ENCODE peak calls at places on chromosomes 3 and 15, in ten cellular contexts. O is stimulated activated CD8-positive, alpha-beta memory T cell treated with anti-CD3 and anti-CD28 coated beads, Interleukin-15, amount 100 ng/mL, for 24 hours; B is AG04449; F is T-cell; D is upper lobe of right lung; L is AG08395; A is endothelial cell; C is caudate nucleus; U is iPS-NIHi11; G is cardiac muscle cell. X is an unnamed sample.

GRCh38 chr3:146222204-146223046 is 28.5 kb downstream of the PLSCR4 start:
- DNase-seq in O (no peak), L (no peak), F (no peak), U (peak), C (no peak), D (no peak), A (peak), B (no peak), G (no peak), X (no peak)

GRCh38 chr3:61943975-61944374 is 382.6 kb downstream of the PTPRG start:
- DNase-seq in O (no peak), L (no peak), G (no peak), B (no peak), A (no peak), F (no peak), U (no peak), D (no peak), C (no peak), X (no peak)

GRCh38 chr3:25783661-25784512 is 644 bp upstream of the NGLY1 start:
- DNase-seq in B (no peak), F (no peak), G (peak), D (no peak), O (peak), U (peak), L (peak), A (no peak), C (peak), X (no peak)

GRCh38 chr3:53716998-53717397 is 129.2 kb downstream of the CHDH start:
- DNase-seq in G (no peak), A (no peak), O (no peak), U (no peak), F (no peak), B (no peak), D (no peak), L (no peak), C (no peak), X (no peak)

GRCh38 chr3:13518516-13519351 is 30.2 kb upstream of the FBLN2 start:
- DNase-seq in G (no peak), L (peak), C (peak), F (no peak), U (no peak), O (no peak), D (no peak), B (no peak), A (no peak), X (no peak)

GRCh38 chr3:140493271-140493670 is 184.6 kb upstream of the TRIM42 start:
- DNase-seq in F (no peak), A (no peak), L (no peak), C (no peak), U (no peak), O (no peak), B (no peak), D (no peak), G (no peak), X (no peak)

GRCh38 chr15:85404156-85404921 is 23.9 kb downstream of the AKAP13 start:
- DNase-seq in G (peak), B (no peak), U (no peak), L (no peak), A (no peak), C (no peak), O (no peak), F (no peak), D (no peak), X (no peak)

GRCh38 chr3:104005815-104006214 is 1360.9 kb upstream of the ALCAM start:
- DNase-seq in O (no peak), L (no peak), C (no peak), A (no peak), U (no peak), F (no peak), G (no peak), B (no peak), D (no peak), X (no peak)

GRCh38 chr3:157239082-157239704 is 79.2 kb upstream of the CCNL1 start:
- DNase-seq in A (peak), F (peak), C (peak), U (peak), G (peak), D (peak), O (peak), L (peak), B (no peak), X (no peak)

GRCh38 chr3:66035763-66036477 is 2.8 kb downstream of the MAGI1 start:
- DNase-seq in U (peak), G (peak), O (no peak), L (no peak), F (no peak), D (no peak), A (no peak), B (no peak), C (no peak), X (no peak)

GRCh38 chr3:50157821-50158556 is 2.9 kb downstream of the SEMA3F start:
- DNase-seq in U (no peak), C (no peak), F (no peak), A (no peak), B (no peak), O (no peak), L (no peak), D (no peak), G (no peak), X (no peak)

GRCh38 chr3:111227216-111227615 is 155.6 kb downstream of the NECTIN3 start:
- DNase-seq in U (no peak), B (no peak), G (no peak), L (peak), C (no peak), A (no peak), D (no peak), F (no peak), O (no peak), X (peak)

GRCh38 chr15:85826756-85827515 is 32.2 kb upstream of the KLHL25 start:
- DNase-seq in F (no peak), C (no peak), G (no peak), L (no peak), U (no peak), B (no peak), D (no peak), A (no peak), O (no peak), X (peak)

GRCh38 chr15:77187751-77188464 is 117.0 kb upstream of the TSPAN3 start:
- DNase-seq in A (peak), L (peak), G (no peak), B (no peak), F (no peak), D (no peak), C (no peak), O (no peak), U (no peak), X (no peak)

GRCh38 chr3:23489338-23490158 is 286.4 kb downstream of the UBE2E2 start:
- DNase-seq in F (no peak), D (no peak), O (no peak), C (no peak), G (no peak), A (no peak), L (no peak), B (no peak), U (no peak), X (no peak)

GRCh38 chr3:168952551-168952950 is 711.0 kb downstream of the MECOM start:
- DNase-seq in G (peak), U (no peak), D (no peak), C (no peak), B (no peak), A (no peak), F (no peak), L (peak), O (no peak), X (no peak)

GRCh38 chr15:93048759-93049161 is 40.3 kb downstream of the RGMA start:
- DNase-seq in D (peak), A (no peak), F (no peak), C (no peak), B (no peak), O (no peak), G (no peak), U (no peak), L (peak), X (no peak)

GRCh38 chr3:18425641-18426403 is 683 bp upstream of the SATB1 start:
- DNase-seq in F (peak), O (no peak), G (peak), L (no peak), A (peak), D (peak), C (no peak), U (peak), B (no peak), X (no peak)

GRCh38 chr3:54188176-54188791 is 65.9 kb downstream of the CACNA2D3 start:
- DNase-seq in A (peak), F (no peak), L (peak), C (no peak), G (peak), O (no peak), U (peak), B (no peak), D (no peak), X (no peak)

GRCh38 chr3:143445118-143445517 is 325.5 kb downstream of the CHST2 start:
- DNase-seq in L (no peak), G (no peak), U (no peak), O (no peak), B (no peak), F (no peak), A (no peak), D (no peak), C (no peak), X (no peak)

GRCh38 chr3:9809239-9809614 is 835 bp upstream of the TTLL3 start:
- DNase-seq in C (no peak), D (no peak), L (no peak), O (no peak), G (no peak), A (no peak), U (no peak), B (no peak), F (no peak), X (no peak)

GRCh38 chr15:87287156-87287555 is 969.4 kb downstream of the NTRK3 start:
- DNase-seq in U (no peak), F (no peak), D (no peak), C (no peak), B (peak), O (no peak), A (no peak), G (no peak), L (peak), X (peak)